ENCODE peak calls at places on chromosomes 5 and 9, in four cellular contexts. S is H1, V is H9, Q is trophoblast cell. O is an unnamed sample. For H3K79me2, the result is how much of the 10 kb centered on the place peaks cover.

GRCh38 chr9:18979367-18979766 is 53.6 kb downstream of the SAXO1 start:
- DNase-seq in V (no peak), S (no peak), Q (no peak), O (peak)

GRCh38 chr9:94806307-94806893 is 79.9 kb downstream of the AOPEP start:
- DNase-seq in S (no peak), Q (no peak), V (no peak), O (no peak)

GRCh38 chr5:53944981-53945380 is 365.4 kb downstream of the ARL15 start:
- DNase-seq in V (no peak), Q (no peak), S (no peak), O (peak)

GRCh38 chr9:74784506-74784905 is 103.2 kb downstream of the TRPM6 start:
- DNase-seq in S (no peak), Q (no peak), V (no peak), O (no peak)

GRCh38 chr5:40518511-40518917 is 161.2 kb upstream of the PTGER4 start:
- DNase-seq in Q (peak), S (no peak), V (no peak), O (no peak)

GRCh38 chr5:15013654-15014463 is 142.3 kb upstream of the ANKH start:
- DNase-seq in S (no peak), V (no peak), Q (no peak), O (peak)

GRCh38 chr5:154242964-154243376 is 52.4 kb downstream of the GALNT10 start:
- DNase-seq in S (no peak), Q (no peak), V (no peak), O (no peak)

GRCh38 chr9:110337727-110338522 is at the start of gene TXNDC8:
- DNase-seq in S (no peak), V (no peak), Q (no peak), O (no peak)

GRCh38 chr9:23801523-23801922 is 24.5 kb downstream of the ELAVL2 start:
- DNase-seq in S (no peak), Q (no peak), V (no peak), O (no peak)

GRCh38 chr5:38329132-38329715 is 70.9 kb downstream of the EGFLAM start:
- DNase-seq in V (no peak), S (no peak), Q (no peak), O (peak)

GRCh38 chr9:113564804-113565237 is 101.3 kb downstream of the RGS3 start:
- DNase-seq in Q (no peak), S (no peak), V (peak), O (peak)

GRCh38 chr9:4137234-4137633 is 162.6 kb downstream of the GLIS3 start:
- DNase-seq in S (no peak), V (no peak), Q (peak), O (peak)

GRCh38 chr9:33813712-33814641 is 3.0 kb upstream of the UBE2R2 start:
- DNase-seq in V (no peak), Q (no peak), S (no peak), O (peak)

DNA sequence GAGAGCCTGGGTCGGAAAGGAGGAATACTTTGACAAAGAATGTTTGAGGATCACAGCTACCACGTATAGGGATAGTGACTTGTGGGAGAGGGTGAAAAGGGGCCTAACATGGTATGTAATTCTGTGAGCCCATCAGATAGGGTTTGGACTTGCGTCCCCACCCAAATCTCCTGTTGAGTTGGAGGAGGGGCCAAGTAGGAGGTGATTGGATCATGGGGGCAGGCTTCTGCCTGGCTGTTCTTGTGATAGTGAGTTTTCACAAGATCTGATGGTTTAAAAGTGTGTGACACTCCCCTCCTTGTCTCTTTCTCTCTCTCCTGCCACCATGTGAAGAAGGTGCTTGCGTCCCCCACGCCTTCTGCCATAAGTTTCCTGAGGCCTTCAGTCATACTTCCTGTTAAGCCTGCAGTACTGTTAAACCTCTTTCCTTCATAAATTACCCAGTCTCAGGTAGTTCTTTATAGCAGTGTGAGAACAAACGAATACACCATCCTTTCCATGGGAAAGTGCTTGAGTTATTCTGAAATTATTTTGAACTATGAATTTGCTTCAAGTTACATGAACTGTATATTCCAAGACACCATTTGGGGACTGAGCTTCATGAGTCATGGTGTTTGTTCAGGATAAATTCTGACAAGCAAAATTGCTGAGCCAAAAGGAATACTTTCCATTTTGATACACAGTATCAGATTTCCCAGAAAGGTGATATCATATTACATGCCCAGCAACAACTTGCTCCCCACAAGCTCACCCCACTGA is 68.8 kb upstream of the SSBP2 start:
- DNase-seq in S (no peak), V (no peak), Q (no peak), O (no peak)
- H3K79me2 ChIP-seq in S (under half), V (under half), Q (under half), O (under half)

DNA sequence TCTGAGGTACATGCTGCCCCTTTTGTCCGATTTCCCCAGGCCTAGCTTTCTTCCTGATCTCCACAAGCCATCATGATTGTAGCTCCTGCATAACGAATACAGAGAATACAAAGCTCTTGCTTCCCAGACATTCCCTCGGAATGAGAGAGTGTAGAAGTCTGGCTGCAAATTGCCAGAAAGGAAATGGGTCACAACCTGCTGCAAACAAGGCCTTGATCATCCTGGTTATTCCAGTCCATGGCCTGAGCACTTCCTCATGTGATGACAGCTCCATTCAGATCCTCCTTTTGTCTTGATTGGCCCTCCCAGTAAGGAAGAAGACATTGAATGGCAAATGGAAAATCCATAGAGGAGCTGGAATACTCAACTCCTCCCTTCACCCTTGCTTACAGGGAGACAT is 136.0 kb upstream of the ADRA1B start:
- DNase-seq in V (no peak), Q (no peak), S (no peak), O (no peak)
- H2BK120ac ChIP-seq in V (no peak), Q (no peak), S (no peak), O (no peak)

GRCh38 chr9:5479994-5480694 is 29.8 kb downstream of the CD274 start:
- DNase-seq in V (no peak), S (no peak), Q (no peak), O (no peak)

GRCh38 chr9:5481744-5482027 is 28.6 kb upstream of the PDCD1LG2 start:
- DNase-seq in Q (no peak), V (no peak), S (no peak), O (no peak)

GRCh38 chr9:5482194-5482593 is 28.1 kb upstream of the PDCD1LG2 start:
- DNase-seq in V (no peak), Q (no peak), S (no peak), O (peak)

GRCh38 chr9:5480919-5481743 is 29.2 kb upstream of the PDCD1LG2 start:
- DNase-seq in S (no peak), Q (no peak), V (no peak), O (no peak)

GRCh38 chr9:5478214-5478613 is 27.9 kb downstream of the CD274 start:
- DNase-seq in V (no peak), S (no peak), Q (no peak), O (no peak)
- H3K79me2 ChIP-seq in V (under half), S (under half), Q (under half), O (under half)

GRCh38 chr9:5510360-5510931 is at the start of gene PDCD1LG2:
- DNase-seq in Q (peak), S (no peak), V (no peak), O (no peak)
- H2BK120ac ChIP-seq in Q (peak), S (no peak), V (no peak), O (no peak)

O was measured in mesendoderm.